ENCODE peak calls at places on chromosome 1, in four cellular contexts. Y, R, K and W are unnamed samples.

GRCh38 chr1:107140703-107141490 is at the start of gene NTNG1:
- DNase-seq in Y (peak), R (no peak), K (no peak), W (no peak)

GRCh38 chr1:197922070-197922390 is 4.9 kb downstream of the LHX9 start:
- DNase-seq in Y (no peak), R (no peak), K (no peak), W (no peak)

GRCh38 chr1:143699115-143699514 is 272.7 kb downstream of the FAM72C start:
- DNase-seq in Y (no peak), R (peak), K (peak), W (no peak)

GRCh38 chr1:165637427-165637826 is 6.4 kb downstream of the MGST3 start:
- DNase-seq in Y (no peak), R (no peak), K (no peak), W (no peak)

GRCh38 chr1:156574039-156574633 is 1.8 kb upstream of the IQGAP3 start:
- DNase-seq in Y (no peak), R (no peak), K (no peak), W (peak)

GRCh38 chr1:160748877-160749269 is 9.8 kb downstream of the SLAMF7 start:
- DNase-seq in Y (no peak), R (no peak), K (peak), W (no peak)

GRCh38 chr1:27491748-27492700 is 2.1 kb upstream of the WASF2 start:
- DNase-seq in Y (no peak), R (peak), K (no peak), W (no peak)

GRCh38 chr1:178739285-178740045 is 14.4 kb downstream of the RALGPS2 start:
- DNase-seq in Y (no peak), R (no peak), K (no peak), W (no peak)

GRCh38 chr1:160219062-160219929 is 14.1 kb downstream of the PEA15 start:
- DNase-seq in Y (no peak), R (no peak), K (no peak), W (peak)

GRCh38 chr1:63868220-63868897 is 94.5 kb downstream of the ROR1 start:
- DNase-seq in Y (no peak), R (no peak), K (no peak), W (peak)

GRCh38 chr1:63797056-63797726 is 23.4 kb downstream of the ROR1 start:
- DNase-seq in Y (no peak), R (no peak), K (no peak), W (no peak)

GRCh38 chr1:27342778-27343638 is 1.2 kb downstream of the SYTL1 start:
- DNase-seq in Y (peak), R (peak), K (peak), W (peak)

GRCh38 chr1:112544753-112545152 is 36.0 kb downstream of the WNT2B start:
- DNase-seq in Y (no peak), R (no peak), K (no peak), W (no peak)

GRCh38 chr1:204495078-204495753 is 611 bp upstream of the PIK3C2B start:
- DNase-seq in Y (peak), R (no peak), K (no peak), W (no peak)

GRCh38 chr1:207755846-207756692 is 4.2 kb downstream of the CD46 start:
- DNase-seq in Y (no peak), R (no peak), K (no peak), W (no peak)

GRCh38 chr1:45009956-45010854 is 919 bp downstream of the HECTD3 start:
- DNase-seq in Y (no peak), R (peak), K (no peak), W (no peak)

GRCh38 chr1:198265073-198265661 is 108.4 kb downstream of the NEK7 start:
- DNase-seq in Y (no peak), R (no peak), K (no peak), W (no peak)

GRCh38 chr1:179589524-179589923 is 2.1 kb upstream of the TDRD5 start:
- DNase-seq in Y (no peak), R (no peak), K (no peak), W (no peak)

GRCh38 chr1:14570514-14570913 is 28.0 kb upstream of the KAZN start:
- DNase-seq in Y (no peak), R (no peak), K (no peak), W (no peak)

GRCh38 chr1:203072911-203073310 is 12.9 kb downstream of the MYOG start:
- DNase-seq in Y (no peak), R (no peak), K (no peak), W (no peak)

GRCh38 chr1:220680085-220680687 is 10.0 kb upstream of the C1orf115 start:
- DNase-seq in Y (peak), R (no peak), K (peak), W (peak)

GRCh38 chr1:91501527-91501859 is 842 bp downstream of the CDC7 start:
- DNase-seq in Y (peak), R (no peak), K (no peak), W (no peak)
- TF ChIP-seq CTCF in Y (no peak), R (no peak), K (no peak), W (no peak)

GRCh38 chr1:109191377-109191776 is 22.3 kb upstream of the SARS1 start:
- DNase-seq in Y (no peak), R (no peak), K (no peak), W (no peak)
- TF ChIP-seq CTCF in Y (no peak), R (no peak), K (no peak), W (no peak)

DNA sequence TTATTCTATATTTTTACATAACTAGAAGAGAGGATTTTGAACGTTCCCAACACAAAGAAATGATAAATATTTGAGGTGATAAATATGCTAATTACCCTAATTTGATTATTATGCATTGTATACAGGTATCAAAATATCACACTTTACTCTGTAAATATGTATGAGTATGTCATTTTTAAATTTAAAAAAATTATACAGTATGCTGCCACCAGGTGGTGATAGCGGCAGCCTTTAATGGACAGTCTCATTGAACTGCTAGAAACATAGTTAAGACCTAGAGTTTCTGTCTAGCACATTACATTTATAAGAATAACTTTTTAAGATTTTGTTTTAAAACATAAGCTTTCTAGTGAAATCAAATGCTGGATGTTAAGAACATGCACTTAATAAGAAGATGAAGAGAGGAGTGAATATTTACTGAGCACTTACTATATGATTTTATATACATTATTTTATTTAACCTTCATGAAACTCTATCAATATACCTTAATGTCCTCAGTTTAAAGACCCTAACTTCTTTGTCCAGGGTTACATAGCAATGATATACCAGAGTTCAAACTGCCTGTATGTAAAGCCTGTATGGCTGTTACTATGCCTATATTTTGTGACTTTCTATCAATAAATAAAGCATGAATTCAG is 207.1 kb downstream of the NUF2 start:
- DNase-seq in Y (peak), R (no peak), K (no peak), W (peak)
- TF ChIP-seq CTCF in Y (peak), R (peak), K (peak), W (peak)

DNA sequence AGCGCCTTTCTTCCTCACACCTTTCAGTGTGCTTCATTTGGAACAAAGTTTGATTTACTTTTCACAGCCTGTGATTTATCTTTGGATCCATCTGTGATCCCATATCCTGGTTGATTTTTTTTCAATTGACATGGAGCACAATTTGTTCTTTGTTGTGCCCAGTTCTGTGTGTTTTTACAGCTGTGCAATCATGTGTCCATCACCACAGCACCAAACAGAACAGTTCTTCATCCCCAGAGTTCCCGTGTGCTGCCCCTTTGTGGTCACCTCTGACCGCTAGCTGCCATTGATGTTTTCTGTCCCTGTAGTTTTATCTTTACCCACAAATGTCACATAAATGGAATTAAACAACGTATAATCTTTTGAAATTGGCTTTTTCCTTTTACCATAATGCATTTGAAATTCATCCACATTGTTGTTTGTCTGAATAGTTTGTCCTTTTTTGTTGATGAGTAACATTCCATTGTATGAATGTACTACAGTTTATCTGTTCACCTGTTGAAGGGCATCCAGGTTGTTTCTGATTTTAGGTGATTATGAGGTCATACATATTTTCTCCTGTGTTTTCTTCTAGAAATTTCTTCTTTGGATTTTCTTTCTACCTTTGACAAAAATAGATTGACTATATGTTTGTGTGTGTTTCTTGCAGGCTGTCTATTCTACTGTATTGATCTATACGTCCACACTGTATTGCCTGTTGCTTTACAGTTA is 17.4 kb downstream of the MIGA1 start:
- DNase-seq in Y (no peak), R (no peak), K (no peak), W (no peak)
- TF ChIP-seq CTCF in Y (no peak), R (no peak), K (no peak), W (no peak)

GRCh38 chr1:116878804-116879477 is 30.8 kb upstream of the PTGFRN start:
- DNase-seq in Y (peak), R (no peak), K (peak), W (peak)

GRCh38 chr1:116880952-116881351 is 28.8 kb upstream of the PTGFRN start:
- DNase-seq in Y (no peak), R (no peak), K (no peak), W (no peak)

GRCh38 chr1:116879478-116880133 is 30.1 kb upstream of the PTGFRN start:
- DNase-seq in Y (no peak), R (no peak), K (no peak), W (peak)

GRCh38 chr1:116882866-116883265 is 26.9 kb upstream of the PTGFRN start:
- DNase-seq in Y (no peak), R (no peak), K (no peak), W (no peak)

DNA sequence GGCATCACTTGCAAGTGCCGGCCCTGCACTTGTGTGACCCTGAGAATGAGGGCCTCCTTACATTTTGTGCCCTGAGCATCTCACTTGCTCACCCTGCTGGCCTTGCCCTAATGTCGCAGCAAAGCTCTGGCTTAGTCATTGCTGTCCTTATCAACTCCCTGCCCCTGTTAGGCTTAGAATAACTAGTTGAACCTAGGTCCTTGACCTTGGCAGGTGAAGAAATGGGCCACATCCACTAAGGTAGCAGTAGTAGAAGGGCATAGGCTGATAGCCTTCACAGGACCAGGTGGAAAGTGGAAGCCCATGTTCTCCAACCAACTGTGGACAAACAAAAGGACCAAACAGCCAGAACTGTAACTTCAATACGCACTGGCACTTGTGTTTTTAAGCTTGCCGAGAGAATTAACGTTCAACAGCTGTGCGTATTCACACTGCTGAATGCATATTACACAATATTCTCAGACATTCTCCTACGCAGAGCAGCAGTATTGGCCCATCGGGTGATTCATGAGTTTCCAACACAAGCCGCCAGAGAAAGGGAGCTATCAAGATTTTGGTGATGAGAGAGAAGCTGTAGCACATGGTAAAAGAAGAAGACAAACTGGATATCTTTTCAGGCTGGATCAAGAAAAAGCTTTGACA is 27.7 kb upstream of the PTGFRN start:
- DNase-seq in Y (peak), R (peak), K (peak), W (peak)
- TF ChIP-seq CTCF in Y (peak), R (peak), K (peak), W (peak)

GRCh38 chr1:111399792-111400610 is 27.5 kb downstream of the OVGP1 start:
- DNase-seq in Y (peak), R (no peak), K (peak), W (peak)
- TF ChIP-seq CTCF in Y (peak), R (peak), K (peak), W (peak)

GRCh38 chr1:226706664-226707063 is 32.4 kb downstream of the ITPKB start:
- DNase-seq in Y (no peak), R (no peak), K (no peak), W (peak)

GRCh38 chr1:226708342-226708780 is 30.7 kb downstream of the ITPKB start:
- DNase-seq in Y (no peak), R (no peak), K (no peak), W (no peak)

GRCh38 chr1:226709942-226710341 is 29.1 kb downstream of the ITPKB start:
- DNase-seq in Y (no peak), R (no peak), K (no peak), W (no peak)

GRCh38 chr1:226710501-226710900 is 28.6 kb downstream of the ITPKB start:
- DNase-seq in Y (no peak), R (no peak), K (no peak), W (no peak)

GRCh38 chr1:226708967-226709396 is 30.1 kb downstream of the ITPKB start:
- DNase-seq in Y (no peak), R (no peak), K (no peak), W (peak)
- TF ChIP-seq CTCF in Y (no peak), R (peak), K (no peak), W (no peak)

DNA sequence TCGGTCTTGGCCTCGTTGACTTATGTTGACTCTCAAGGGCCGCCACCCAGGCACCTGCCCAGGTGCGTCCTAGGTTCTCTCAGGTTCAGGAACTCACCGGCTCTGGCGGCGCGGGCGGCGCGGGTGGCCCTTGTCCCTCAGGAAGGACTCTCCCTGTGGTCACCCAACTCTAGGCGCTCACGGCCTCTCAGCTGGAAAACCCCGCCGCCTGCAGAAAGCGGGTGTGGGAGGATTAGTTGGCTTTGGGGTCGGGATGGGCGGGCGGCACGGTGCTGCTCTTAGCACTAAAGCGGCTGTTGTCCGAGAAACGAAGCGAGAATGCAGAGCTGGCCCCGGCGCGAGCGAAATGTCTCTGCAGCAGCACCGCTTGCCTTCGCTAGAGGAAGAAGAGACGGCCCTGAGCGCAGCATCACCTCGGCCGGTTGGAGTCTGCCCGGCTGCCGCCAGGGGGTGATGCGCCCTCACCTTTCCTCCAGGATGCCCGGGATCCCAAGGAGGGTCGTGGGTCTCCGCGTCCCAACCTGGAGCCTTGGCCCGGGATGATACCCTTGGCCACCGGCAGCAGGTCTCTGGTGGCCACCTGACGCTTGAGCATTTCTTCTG is 8.1 kb upstream of the TADA1 start:
- DNase-seq in Y (peak), R (peak), K (peak), W (no peak)
- TF ChIP-seq CTCF in Y (peak), R (peak), K (peak), W (no peak)

GRCh38 chr1:229254910-229255541 is 15.9 kb upstream of the RAB4A start:
- DNase-seq in Y (no peak), R (no peak), K (peak), W (no peak)
- TF ChIP-seq CTCF in Y (peak), R (peak), K (no peak), W (no peak)

DNA sequence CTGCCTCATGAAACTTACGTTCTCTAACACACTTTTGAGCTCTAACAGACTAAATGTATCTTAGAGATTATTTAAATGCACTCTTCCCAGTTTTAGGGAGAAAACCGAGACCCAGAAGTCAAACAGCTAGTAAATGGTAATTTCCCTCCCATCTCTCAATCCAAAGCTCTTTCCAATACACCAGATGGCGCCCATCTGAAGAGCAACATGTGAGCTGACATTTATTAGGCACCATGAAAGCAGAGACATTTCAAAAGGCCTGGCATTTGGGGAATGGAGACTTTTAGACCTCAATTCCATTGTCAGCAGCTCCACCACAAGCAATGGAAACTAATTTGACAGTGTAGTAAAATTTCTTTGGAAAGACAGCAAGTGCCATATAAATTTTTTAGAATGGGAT is 191.4 kb downstream of the DAB1 start:
- DNase-seq in Y (no peak), R (no peak), K (no peak), W (no peak)
- TF ChIP-seq CTCF in Y (no peak), R (no peak), K (no peak), W (no peak)